ENCODE peak calls at places on chromosomes 5 and 9, in eight cellular contexts. Q, M, X, H, Y, Z, C and I are unnamed samples.

GRCh38 chr5:96885518-96886338 is 9.4 kb downstream of the ERAP2 start:
- DNase-seq in Q (no peak), M (no peak), X (no peak), H (no peak), Y (no peak), Z (no peak), C (no peak), I (no peak)

GRCh38 chr9:85258229-85258628 is 483.5 kb downstream of the AGTPBP1 start:
- DNase-seq in Q (no peak), M (no peak), X (no peak), H (no peak), Y (no peak), Z (no peak), C (no peak), I (no peak)

GRCh38 chr5:93078082-93079038 is 502.7 kb downstream of the NR2F1-AS1 start:
- DNase-seq in Q (peak), M (peak), X (no peak), H (no peak), Y (peak), Z (peak), C (peak), I (no peak)

GRCh38 chr5:91162534-91163381 is 220.4 kb downstream of the ARRDC3 start:
- DNase-seq in Q (no peak), M (peak), X (no peak), H (no peak), Y (peak), Z (no peak), C (peak), I (peak)

GRCh38 chr9:132591244-132591643 is 8.8 kb downstream of the BARHL1 start:
- DNase-seq in Q (no peak), M (no peak), X (no peak), H (no peak), Y (no peak), Z (no peak), C (no peak), I (no peak)

GRCh38 chr5:8254674-8255073 is 385.7 kb downstream of the MTRR start:
- DNase-seq in Q (no peak), M (no peak), X (no peak), H (no peak), Y (no peak), Z (no peak), C (no peak), I (no peak)

GRCh38 chr5:53631251-53631650 is 70.8 kb downstream of the NDUFS4 start:
- DNase-seq in Q (no peak), M (no peak), X (no peak), H (no peak), Y (no peak), Z (no peak), C (no peak), I (no peak)

GRCh38 chr9:136016221-136016881 is 55.2 kb upstream of the UBAC1 start:
- DNase-seq in Q (no peak), M (no peak), X (peak), H (peak), Y (peak), Z (no peak), C (no peak), I (no peak)

GRCh38 chr5:33696413-33696812 is 195.4 kb downstream of the ADAMTS12 start:
- DNase-seq in Q (no peak), M (no peak), X (no peak), H (no peak), Y (no peak), Z (no peak), C (no peak), I (no peak)

GRCh38 chr5:125293223-125293622 is 546.8 kb upstream of the ZNF608 start:
- DNase-seq in Q (no peak), M (no peak), X (no peak), H (no peak), Y (no peak), Z (no peak), C (no peak), I (no peak)

GRCh38 chr5:138033916-138034315 is 1.0 kb upstream of the FAM13B start:
- DNase-seq in Q (no peak), M (no peak), X (no peak), H (no peak), Y (no peak), Z (no peak), C (no peak), I (no peak)

GRCh38 chr9:89675403-89675771 is 70.6 kb downstream of the GADD45G start:
- DNase-seq in Q (peak), M (peak), X (no peak), H (peak), Y (peak), Z (peak), C (no peak), I (no peak)

GRCh38 chr5:1118231-1118698 is 6.4 kb upstream of the SLC12A7 start:
- DNase-seq in Q (no peak), M (no peak), X (no peak), H (no peak), Y (no peak), Z (no peak), C (no peak), I (no peak)

GRCh38 chr5:64811050-64811640 is 42.4 kb downstream of the CWC27 start:
- DNase-seq in Q (no peak), M (no peak), X (no peak), H (no peak), Y (no peak), Z (no peak), C (no peak), I (no peak)

GRCh38 chr9:105355810-105356209 is 92.0 kb upstream of the FSD1L start:
- DNase-seq in Q (no peak), M (no peak), X (no peak), H (no peak), Y (no peak), Z (no peak), C (no peak), I (no peak)

GRCh38 chr5:124754206-124754927 is 7.9 kb upstream of the ZNF608 start:
- DNase-seq in Q (no peak), M (no peak), X (no peak), H (no peak), Y (no peak), Z (peak), C (no peak), I (no peak)

GRCh38 chr9:92564982-92565381 is 29.2 kb upstream of the ECM2 start:
- DNase-seq in Q (no peak), M (no peak), X (no peak), H (no peak), Y (no peak), Z (no peak), C (no peak), I (no peak)

GRCh38 chr5:80569961-80570786 is at the start of gene ANKRD34B:
- DNase-seq in Q (no peak), M (no peak), X (no peak), H (peak), Y (no peak), Z (peak), C (no peak), I (no peak)

GRCh38 chr5:138274189-138274853 is at the start of gene GFRA3:
- DNase-seq in Q (no peak), M (no peak), X (no peak), H (no peak), Y (peak), Z (peak), C (no peak), I (no peak)

GRCh38 chr5:69217154-69217731 is 17.4 kb upstream of the CDK7 start:
- DNase-seq in Q (no peak), M (no peak), X (peak), H (no peak), Y (no peak), Z (no peak), C (peak), I (no peak)

GRCh38 chr5:96080557-96080956 is 118.9 kb upstream of the ELL2 start:
- DNase-seq in Q (no peak), M (no peak), X (no peak), H (no peak), Y (no peak), Z (no peak), C (no peak), I (no peak)

GRCh38 chr5:87074934-87075541 is 192.6 kb upstream of the RASA1 start:
- DNase-seq in Q (no peak), M (no peak), X (no peak), H (no peak), Y (no peak), Z (no peak), C (no peak), I (no peak)

GRCh38 chr5:178505639-178506407 is 84.4 kb downstream of the COL23A1 start:
- DNase-seq in Q (no peak), M (peak), X (no peak), H (no peak), Y (no peak), Z (no peak), C (no peak), I (no peak)

GRCh38 chr9:98226516-98226915 is 28.9 kb downstream of the TBC1D2 start:
- DNase-seq in Q (no peak), M (no peak), X (no peak), H (no peak), Y (no peak), Z (no peak), C (no peak), I (no peak)

GRCh38 chr5:8770431-8770830 is 775.4 kb downstream of the SEMA5A start:
- DNase-seq in Q (no peak), M (no peak), X (no peak), H (no peak), Y (no peak), Z (no peak), C (no peak), I (no peak)

GRCh38 chr5:114335391-114335790 is 26.5 kb upstream of the KCNN2 start:
- DNase-seq in Q (no peak), M (no peak), X (no peak), H (no peak), Y (no peak), Z (no peak), C (no peak), I (no peak)

GRCh38 chr9:127815512-127816361 is 13.1 kb downstream of the FPGS start:
- DNase-seq in Q (no peak), M (no peak), X (no peak), H (no peak), Y (no peak), Z (no peak), C (no peak), I (no peak)

GRCh38 chr9:16063241-16063591 is 510.4 kb downstream of the CCDC171 start:
- DNase-seq in Q (no peak), M (no peak), X (no peak), H (no peak), Y (no peak), Z (no peak), C (no peak), I (no peak)

GRCh38 chr9:109001275-109001676 is 12.0 kb downstream of the CTNNAL1 start:
- DNase-seq in Q (no peak), M (no peak), X (no peak), H (no peak), Y (no peak), Z (no peak), C (no peak), I (no peak)

GRCh38 chr5:81904861-81905260 is 67.0 kb upstream of the ATG10 start:
- DNase-seq in Q (no peak), M (no peak), X (no peak), H (no peak), Y (no peak), Z (no peak), C (no peak), I (no peak)

DNA sequence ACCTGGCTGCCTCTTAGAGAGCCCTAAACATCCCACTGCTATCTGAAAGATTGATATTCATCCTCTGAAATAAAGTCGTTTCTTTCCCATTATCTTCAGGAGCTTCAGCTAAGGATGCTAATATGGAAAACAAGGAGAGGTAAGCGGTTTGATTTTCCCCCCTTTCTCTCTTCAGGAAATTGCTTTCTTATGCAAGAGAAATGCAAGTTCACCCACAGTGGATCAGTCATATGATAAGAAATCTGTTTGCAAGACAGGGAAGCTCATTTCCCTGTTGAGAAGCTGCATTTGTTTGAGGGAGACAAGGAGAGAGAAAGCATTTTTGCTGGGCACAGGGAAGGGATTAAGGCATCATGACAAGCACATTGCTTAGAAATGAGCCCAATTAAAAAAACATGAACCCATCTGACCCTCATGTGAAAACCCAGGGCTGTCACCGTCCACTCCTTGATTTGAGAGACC is 53.7 kb upstream of the BOD1 start:
- DNase-seq in Q (no peak), M (no peak), X (no peak), H (no peak), Y (no peak), Z (no peak), C (peak), I (no peak)
- H3K27ac ChIP-seq in Q (peak), M (peak), X (no peak), H (no peak), Y (no peak), Z (no peak), C (no peak), I (peak)

GRCh38 chr9:14744768-14745167 is 22.2 kb upstream of the CER1 start:
- DNase-seq in Q (no peak), M (no peak), X (no peak), H (no peak), Y (no peak), Z (no peak), C (no peak), I (no peak)

GRCh38 chr9:14748373-14748772 is 25.8 kb upstream of the CER1 start:
- DNase-seq in Q (no peak), M (no peak), X (no peak), H (no peak), Y (no peak), Z (no peak), C (no peak), I (no peak)

GRCh38 chr9:14749738-14750137 is 27.2 kb upstream of the CER1 start:
- DNase-seq in Q (no peak), M (no peak), X (no peak), H (no peak), Y (no peak), Z (no peak), C (no peak), I (no peak)

GRCh38 chr9:14746655-14747054 is 24.1 kb upstream of the CER1 start:
- DNase-seq in Q (no peak), M (no peak), X (no peak), H (no peak), Y (no peak), Z (no peak), C (no peak), I (no peak)

GRCh38 chr9:14747116-14747515 is 24.6 kb upstream of the CER1 start:
- DNase-seq in Q (no peak), M (no peak), X (no peak), H (no peak), Y (no peak), Z (no peak), C (no peak), I (no peak)
- H3K27ac ChIP-seq in Q (no peak), M (no peak), X (no peak), H (no peak), Y (no peak), Z (no peak), C (no peak), I (no peak)

DNA sequence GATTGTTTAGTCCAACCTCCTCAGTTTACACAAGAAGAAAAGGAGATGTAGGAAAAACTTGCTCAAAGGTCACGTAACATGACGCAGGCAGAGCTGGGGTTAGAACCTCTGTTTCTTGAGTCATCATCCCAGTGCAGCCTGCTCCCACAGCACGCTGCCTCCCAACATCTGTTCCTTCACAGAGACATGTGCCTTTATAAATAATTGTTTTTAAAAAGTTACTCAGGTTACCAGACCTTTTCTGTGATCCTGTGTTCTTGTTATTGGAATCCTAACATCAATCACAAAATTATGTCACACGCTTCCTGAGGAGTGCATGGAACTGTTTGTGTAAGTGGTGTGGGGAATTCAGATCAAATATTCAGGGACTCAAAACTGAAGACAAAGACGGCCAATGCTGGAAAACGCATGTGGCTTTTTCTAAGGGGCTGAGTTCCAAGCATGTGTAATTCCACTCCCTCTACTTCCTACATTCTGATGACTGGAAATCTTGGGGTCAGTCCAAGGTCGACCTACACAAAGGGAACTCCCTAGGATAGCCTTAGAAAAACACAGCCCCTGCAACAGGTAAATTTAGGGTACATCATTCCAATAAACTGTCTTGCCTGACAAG is 184.3 kb downstream of the TSSK1B start:
- DNase-seq in Q (no peak), M (no peak), X (no peak), H (no peak), Y (peak), Z (no peak), C (peak), I (no peak)
- H3K27ac ChIP-seq in Q (no peak), M (peak), X (no peak), H (no peak), Y (no peak), Z (no peak), C (peak), I (no peak)

DNA sequence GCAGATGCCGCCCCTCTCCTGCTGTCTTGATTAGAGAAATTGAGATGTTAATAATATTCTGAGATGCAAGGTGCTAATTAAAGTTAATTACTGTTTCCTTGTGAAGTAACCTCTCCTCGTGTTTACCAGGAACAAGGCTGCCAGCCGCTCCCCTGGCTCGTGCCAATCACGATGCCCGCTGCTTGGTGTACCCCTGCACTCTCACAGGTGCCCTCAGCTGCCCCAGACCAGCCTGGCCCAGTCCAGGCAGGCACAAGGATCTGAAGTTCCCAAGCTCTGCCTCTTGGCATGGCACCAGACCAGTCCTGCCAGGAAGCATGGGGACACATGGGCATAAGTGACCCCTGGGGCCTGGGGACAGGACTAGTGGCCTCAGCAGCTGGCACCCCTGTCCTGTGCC is 36.4 kb downstream of the PCDH1 start:
- DNase-seq in Q (no peak), M (peak), X (no peak), H (no peak), Y (peak), Z (no peak), C (peak), I (no peak)
- H3K27ac ChIP-seq in Q (no peak), M (peak), X (no peak), H (no peak), Y (peak), Z (no peak), C (peak), I (no peak)

GRCh38 chr5:139855946-139856540 is 60.4 kb downstream of the PSD2 start:
- DNase-seq in Q (no peak), M (no peak), X (no peak), H (peak), Y (no peak), Z (no peak), C (no peak), I (no peak)
- H3K27ac ChIP-seq in Q (no peak), M (no peak), X (no peak), H (no peak), Y (no peak), Z (no peak), C (no peak), I (no peak)

DNA sequence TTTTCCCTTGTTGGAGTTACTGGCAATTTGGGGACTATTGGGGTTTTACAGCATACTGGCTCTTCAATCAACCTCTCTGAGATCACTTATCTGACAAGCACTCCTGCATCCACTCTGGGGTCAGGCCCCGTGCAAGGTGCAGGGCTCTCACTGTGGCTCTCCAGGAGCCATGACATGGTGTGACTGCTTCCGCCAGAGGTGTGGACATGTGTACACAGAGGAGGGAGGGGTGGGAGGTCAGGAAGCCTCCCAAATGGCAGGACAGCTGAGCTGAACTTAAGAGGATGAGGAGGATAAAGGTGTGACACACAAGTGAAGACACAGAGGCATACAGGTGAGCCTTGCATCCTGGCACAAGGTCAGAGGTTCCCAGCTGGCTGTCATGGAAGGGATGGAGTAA is 24.3 kb downstream of the SHB start:
- DNase-seq in Q (no peak), M (no peak), X (no peak), H (no peak), Y (no peak), Z (no peak), C (no peak), I (no peak)
- H3K27ac ChIP-seq in Q (no peak), M (no peak), X (no peak), H (peak), Y (peak), Z (no peak), C (peak), I (no peak)

DNA sequence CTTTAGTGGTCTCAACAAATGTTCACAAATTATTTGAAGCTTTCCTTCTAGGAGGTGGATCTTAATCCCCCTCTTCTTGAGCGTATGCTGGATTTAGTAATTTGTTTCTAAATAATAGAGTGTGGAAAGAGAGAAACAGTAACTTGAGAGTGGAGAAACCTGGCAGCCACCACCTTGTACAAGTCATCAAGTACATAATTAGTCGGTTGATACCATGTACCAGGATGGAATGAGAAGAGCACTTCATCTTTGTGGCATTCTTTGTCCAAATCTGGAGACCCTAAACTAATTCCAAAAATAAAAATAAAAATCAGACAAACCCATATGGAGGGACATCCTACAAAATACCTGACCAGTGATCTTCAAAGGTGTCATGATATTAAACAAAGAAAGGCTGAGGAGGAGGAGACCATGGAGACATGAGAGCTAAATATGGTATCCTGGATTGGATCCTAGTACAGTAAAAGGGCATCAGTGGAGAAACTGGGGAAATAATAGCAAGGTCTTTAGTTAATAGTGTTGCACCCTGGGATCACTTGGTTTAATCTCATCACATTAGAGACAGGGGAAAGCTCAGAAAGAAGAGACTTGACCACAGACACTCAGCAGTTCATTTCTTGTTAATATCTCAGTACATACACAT is 147.9 kb downstream of the ASTN2 start:
- DNase-seq in Q (no peak), M (no peak), X (no peak), H (no peak), Y (no peak), Z (no peak), C (no peak), I (no peak)
- H3K27ac ChIP-seq in Q (no peak), M (no peak), X (no peak), H (no peak), Y (no peak), Z (no peak), C (no peak), I (no peak)

GRCh38 chr5:172142709-172143215 is 45.3 kb downstream of the STK10 start:
- DNase-seq in Q (no peak), M (no peak), X (no peak), H (no peak), Y (no peak), Z (no peak), C (no peak), I (no peak)
- H3K27ac ChIP-seq in Q (no peak), M (no peak), X (peak), H (no peak), Y (no peak), Z (no peak), C (peak), I (no peak)